ENCODE peak calls at places on chromosomes 4 and X, in nine cellular contexts. K, O, D, S, Y, C, I, B and Q are unnamed samples.

GRCh38 chrX:118212817-118213183 is 96.2 kb upstream of the KLHL13 start:
- DNase-seq in K (no peak), O (peak; percentile 77), D (no peak), S (no peak), Y (no peak), C (no peak), I (no peak), B (no peak), Q (no peak)

GRCh38 chr4:125200556-125200955 is 114.2 kb upstream of the FAT4 start:
- DNase-seq in K (no peak), O (no peak), D (no peak), S (no peak), Y (no peak), C (no peak), I (no peak), B (no peak), Q (no peak)

GRCh38 chr4:88225216-88226107 is 58.9 kb downstream of the PPM1K start:
- DNase-seq in K (no peak), O (no peak), D (no peak), S (no peak), Y (no peak), C (no peak), I (no peak), B (no peak), Q (peak; percentile 35)

GRCh38 chrX:20378291-20378920 is 111.7 kb upstream of the RPS6KA3 start:
- DNase-seq in K (no peak), O (peak; percentile 65), D (no peak), S (peak; percentile 32), Y (no peak), C (no peak), I (peak; percentile 27), B (no peak), Q (no peak)

GRCh38 chr4:77619408-77619807 is 13.8 kb downstream of the CXCL13 start:
- DNase-seq in K (no peak), O (no peak), D (no peak), S (no peak), Y (no peak), C (no peak), I (no peak), B (no peak), Q (no peak)

GRCh38 chr4:78190595-78190994 is 133.5 kb downstream of the FRAS1 start:
- DNase-seq in K (no peak), O (no peak), D (no peak), S (no peak), Y (no peak), C (no peak), I (no peak), B (no peak), Q (no peak)

GRCh38 chr4:154124539-154125255 is 335.8 kb upstream of the SFRP2 start:
- DNase-seq in K (peak; percentile 94), O (no peak), D (no peak), S (no peak), Y (no peak), C (no peak), I (peak; percentile 95), B (peak; percentile 65), Q (peak; percentile 50)

GRCh38 chr4:71241467-71242401 is 97.1 kb upstream of the SLC4A4 start:
- DNase-seq in K (no peak), O (no peak), D (no peak), S (no peak), Y (no peak), C (no peak), I (no peak), B (no peak), Q (no peak)

GRCh38 chr4:16801356-16801755 is 97.1 kb downstream of the LDB2 start:
- DNase-seq in K (no peak), O (no peak), D (no peak), S (no peak), Y (no peak), C (no peak), I (no peak), B (no peak), Q (no peak)

GRCh38 chr4:10875144-10875799 is 190.7 kb upstream of the CLNK start:
- DNase-seq in K (no peak), O (no peak), D (no peak), S (no peak), Y (no peak), C (no peak), I (no peak), B (no peak), Q (no peak)

GRCh38 chrX:29231800-29232199 is 644.6 kb downstream of the IL1RAPL1 start:
- DNase-seq in K (no peak), O (no peak), D (no peak), S (no peak), Y (no peak), C (no peak), I (peak; percentile 8), B (no peak), Q (peak; percentile 35)

GRCh38 chrX:67384403-67384802 is 159.4 kb upstream of the AR start:
- DNase-seq in K (no peak), O (no peak), D (no peak), S (no peak), Y (no peak), C (no peak), I (no peak), B (no peak), Q (no peak)

GRCh38 chr4:1409806-1410425 is 3.7 kb upstream of the NKX1-1 start:
- DNase-seq in K (no peak), O (no peak), D (no peak), S (no peak), Y (no peak), C (no peak), I (no peak), B (no peak), Q (no peak)

GRCh38 chr4:73869130-73870055 is at the start of gene CXCL1:
- DNase-seq in K (no peak), O (no peak), D (peak; percentile 89), S (peak; percentile 37), Y (peak; percentile 16), C (peak; percentile 13), I (no peak), B (no peak), Q (peak; percentile 73)

GRCh38 chr4:73865697-73866096 is 3.5 kb upstream of the CXCL1 start:
- DNase-seq in K (no peak), O (no peak), D (no peak), S (no peak), Y (no peak), C (no peak), I (no peak), B (no peak), Q (no peak)

GRCh38 chr4:73868206-73869129 is 725 bp upstream of the CXCL1 start:
- DNase-seq in K (no peak), O (no peak), D (no peak), S (peak; percentile 13), Y (no peak), C (no peak), I (no peak), B (no peak), Q (peak; percentile 53)

GRCh38 chr4:73866236-73866635 is 3.0 kb upstream of the CXCL1 start:
- DNase-seq in K (no peak), O (no peak), D (no peak), S (no peak), Y (no peak), C (no peak), I (no peak), B (no peak), Q (no peak)

DNA sequence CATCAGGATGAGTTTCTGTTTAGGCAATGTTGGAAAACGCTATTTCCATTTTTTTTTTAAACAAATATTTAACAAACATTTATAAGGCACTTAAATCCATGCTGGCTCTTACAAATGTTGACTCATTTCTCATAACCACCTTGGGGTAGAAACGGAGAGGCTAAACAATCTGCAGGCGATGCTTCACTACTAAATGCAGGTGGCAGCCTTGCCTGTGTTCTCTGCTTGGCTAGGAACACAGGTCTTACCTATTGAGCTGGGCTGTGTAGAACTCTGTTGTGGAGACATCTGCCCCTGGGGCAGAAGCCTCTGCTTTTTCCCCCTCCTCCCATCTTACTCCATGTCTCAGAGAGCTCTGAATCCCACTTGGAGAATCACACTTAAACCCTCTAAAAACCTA is 1.4 kb upstream of the CXCL1 start:
- DNase-seq in K (no peak), O (peak; percentile 9), D (no peak), S (peak; percentile 32), Y (no peak), C (peak; percentile 61), I (no peak), B (peak; percentile 70), Q (no peak)
- TF ChIP-seq CTCF in K (no peak), O (no peak), D (no peak), S (no peak), Y (no peak), C (no peak), I (no peak), B (peak; percentile 35), Q (no peak)

DNA sequence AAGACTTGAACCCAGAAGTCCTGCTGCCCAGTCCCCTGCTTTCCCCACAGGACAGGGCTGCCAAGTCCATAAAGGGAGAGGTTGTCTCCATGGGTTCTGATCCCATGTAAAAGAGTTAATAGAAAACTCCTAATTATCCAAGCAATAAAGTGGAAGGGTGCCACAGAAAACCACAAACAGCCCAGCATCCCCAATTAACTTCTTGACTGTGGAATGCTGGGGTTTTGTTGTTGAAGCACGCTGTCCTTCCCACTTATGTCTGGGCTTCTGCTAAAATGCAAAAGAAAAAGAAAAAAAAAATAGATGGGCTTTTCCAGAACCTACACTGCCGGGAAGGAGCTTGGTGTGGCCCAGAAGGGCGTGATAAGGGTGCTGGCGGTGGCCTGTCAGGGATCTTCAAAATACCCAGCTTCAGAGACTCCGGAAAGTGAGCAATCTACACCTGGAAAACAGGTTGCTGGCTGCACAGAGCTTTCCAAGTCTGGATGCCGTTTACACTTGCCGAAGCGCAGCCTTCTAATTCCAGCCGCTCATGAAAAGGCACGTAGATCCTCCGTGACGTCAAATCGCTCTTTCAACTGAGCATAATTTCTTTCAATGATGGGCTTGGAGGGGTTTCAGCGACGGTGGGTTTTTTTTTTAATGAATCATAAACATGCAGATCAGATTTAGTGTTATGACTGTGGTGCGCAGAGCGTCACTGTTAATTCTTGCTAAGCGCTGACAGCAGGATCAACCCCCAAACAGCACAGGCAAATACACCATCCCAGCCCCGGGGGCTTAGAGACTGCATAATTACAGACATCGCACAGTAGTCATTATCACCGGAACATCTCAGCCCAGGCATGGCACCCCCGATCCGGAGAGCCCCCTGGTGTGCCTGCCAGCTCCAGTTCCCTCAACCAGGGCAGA is 197.6 kb downstream of the BCOR start:
- DNase-seq in K (peak; percentile 59), O (no peak), D (no peak), S (no peak), Y (no peak), C (no peak), I (peak; percentile 21), B (no peak), Q (no peak)
- H3K4me3 ChIP-seq in K (peak overlapping the region; percentile 5), O (no peak overlapping the region), D (no peak overlapping the region), S (no peak overlapping the region), Y (no peak overlapping the region), C (no peak overlapping the region), I (no peak overlapping the region), B (no peak overlapping the region), Q (no peak overlapping the region)

GRCh38 chr4:169774466-169775445 is 17.0 kb upstream of the HPF1 start:
- DNase-seq in K (no peak), O (peak; percentile 28), D (peak; percentile 82), S (no peak), Y (no peak), C (no peak), I (no peak), B (no peak), Q (peak; percentile 24)
- TF ChIP-seq CTCF in K (no peak), O (peak; percentile 34), D (no peak), S (no peak), Y (peak; percentile 36), C (no peak), I (no peak), B (no peak), Q (peak; percentile 38)

DNA sequence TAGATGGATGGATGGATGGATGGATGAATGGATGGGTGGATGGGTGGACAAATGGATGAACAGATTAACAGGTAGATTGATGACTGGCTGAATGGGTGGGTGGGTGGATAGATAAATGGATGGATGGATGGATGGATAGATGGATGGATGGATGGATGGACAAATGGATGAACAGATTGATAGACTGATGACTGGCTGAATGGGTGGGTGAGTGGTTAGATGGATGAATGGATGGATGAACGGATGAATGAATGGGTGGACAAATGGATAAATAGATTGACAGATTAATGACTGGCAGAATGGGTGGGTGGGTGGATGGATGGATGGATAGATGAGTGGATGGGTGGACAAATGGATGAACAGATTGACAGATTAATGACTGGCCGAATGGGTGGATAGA is 13.6 kb upstream of the AKAP17A start:
- DNase-seq in K (no peak), O (no peak), D (no peak), S (no peak), Y (no peak), C (no peak), I (no peak), B (no peak), Q (no peak)
- H3K4me3 ChIP-seq in K (no peak overlapping the region), O (no peak overlapping the region), D (no peak overlapping the region), S (no peak overlapping the region), Y (no peak overlapping the region), C (no peak overlapping the region), I (no peak overlapping the region), B (no peak overlapping the region), Q (no peak overlapping the region)